ENCODE peak calls at places on chromosomes 13 and 19, in eight cellular contexts. A, T, Z, R, W, M, G and N are unnamed samples.

GRCh38 chr19:46849610-46850009 is 1.0 kb downstream of the AP2S1 start:
- DNase-seq in Z (no peak), T (no peak), W (peak; percentile 30), A (no peak), R (no peak), G (no peak), M (no peak), N (peak; percentile 16)

GRCh38 chr13:47610687-47611086 is 390.4 kb downstream of the SUCLA2 start:
- DNase-seq in G (no peak), T (no peak), Z (no peak), R (no peak), A (no peak), W (no peak), M (no peak), N (no peak)

GRCh38 chr13:82147526-82147925 is 1734.7 kb downstream of the SLITRK1 start:
- DNase-seq in T (no peak), W (no peak), Z (peak; percentile 64), A (no peak), M (no peak), R (no peak), G (no peak), N (no peak)

GRCh38 chr13:41565221-41565620 is 107.9 kb downstream of the RGCC start:
- DNase-seq in M (no peak), R (peak; percentile 79), A (peak; percentile 62), Z (peak; percentile 28), T (no peak), G (no peak), W (no peak), N (no peak)

GRCh38 chr19:48897181-48897580 is 1.4 kb downstream of the TULP2 start:
- DNase-seq in T (no peak), M (no peak), R (no peak), A (no peak), Z (no peak), W (no peak), G (no peak), N (no peak)

GRCh38 chr13:24267283-24267682 is 42.1 kb upstream of the C1QTNF9 start:
- DNase-seq in G (no peak), W (no peak), M (no peak), T (no peak), Z (no peak), A (no peak), R (no peak), N (no peak)

GRCh38 chr13:30584332-30584731 is 33.4 kb upstream of the USPL1 start:
- DNase-seq in W (no peak), Z (no peak), M (no peak), G (no peak), R (no peak), T (no peak), A (no peak), N (no peak)

GRCh38 chr19:47766670-47767069 is 11.8 kb upstream of the SELENOW start:
- DNase-seq in W (no peak), T (no peak), A (no peak), Z (no peak), G (no peak), R (no peak), M (no peak), N (no peak)

GRCh38 chr19:50361290-50362029 is 4.0 kb downstream of the NAPSA start:
- DNase-seq in M (no peak), T (no peak), G (peak; percentile 36), R (no peak), W (no peak), Z (no peak), A (no peak), N (no peak)

GRCh38 chr13:94550030-94550738 is 45.8 kb downstream of the TGDS start:
- DNase-seq in G (no peak), R (peak; percentile 7), A (no peak), T (no peak), W (no peak), M (no peak), Z (peak; percentile 67), N (no peak)

GRCh38 chr13:20360041-20360491 is 127.9 kb upstream of the GJB6 start:
- DNase-seq in G (no peak), W (no peak), R (peak; percentile 18), M (peak; percentile 51), T (no peak), A (peak; percentile 85), Z (peak; percentile 68), N (no peak)

DNA sequence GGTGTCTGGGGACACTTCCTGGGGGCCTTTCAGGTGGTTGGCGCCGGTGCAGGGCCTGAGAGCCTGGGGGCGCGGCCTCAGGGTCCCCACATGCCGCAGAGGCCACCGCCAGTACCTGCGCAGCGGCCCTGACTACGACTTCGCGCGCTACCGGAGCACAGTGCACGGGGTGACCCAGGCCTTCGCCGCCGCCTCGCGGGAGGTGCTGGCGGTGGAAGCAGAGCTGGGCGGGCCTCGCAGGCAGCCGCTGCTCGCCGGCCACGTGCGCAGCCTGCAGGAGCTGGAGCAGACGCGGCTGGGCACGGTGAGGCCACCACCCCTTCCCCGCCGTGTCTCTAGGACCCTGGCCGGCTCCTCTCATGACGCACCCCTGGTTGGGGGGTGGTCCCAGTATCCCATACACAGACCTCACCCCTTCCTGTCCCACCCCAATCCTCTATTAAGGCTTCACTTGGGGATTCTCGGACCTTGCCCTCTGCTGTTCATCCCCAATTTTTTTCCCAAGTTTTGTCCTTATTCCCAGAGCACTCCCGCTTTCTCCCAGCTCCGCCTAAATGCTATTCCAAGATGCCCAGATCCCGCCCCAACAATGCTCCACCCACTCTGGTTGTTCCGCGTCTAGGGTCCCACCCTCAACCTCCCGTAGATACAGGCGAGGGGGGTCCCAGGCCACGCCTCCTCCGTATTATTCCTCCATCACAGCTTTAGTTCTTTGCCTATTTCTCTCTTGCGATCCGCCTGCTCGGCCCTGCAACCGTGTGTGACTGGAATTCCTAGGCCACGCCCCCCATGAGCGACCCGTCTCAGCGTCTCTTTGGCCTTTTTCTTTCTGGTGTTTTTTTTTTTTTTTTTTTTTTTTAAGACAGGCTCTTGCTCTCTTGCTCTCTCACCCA is 1.0 kb downstream of the REX1BD start:
- DNase-seq in M (peak; percentile 72), T (no peak), W (peak; percentile 76), G (peak; percentile 82), R (no peak), Z (peak; percentile 78), A (no peak), N (peak; percentile 72)
- TF ChIP-seq CTCF in M (peak; percentile 8), T (peak; percentile 29), W (no peak), G (no peak), R (peak; percentile 12), Z (no peak), A (peak; percentile 2), N (peak; percentile 30)

DNA sequence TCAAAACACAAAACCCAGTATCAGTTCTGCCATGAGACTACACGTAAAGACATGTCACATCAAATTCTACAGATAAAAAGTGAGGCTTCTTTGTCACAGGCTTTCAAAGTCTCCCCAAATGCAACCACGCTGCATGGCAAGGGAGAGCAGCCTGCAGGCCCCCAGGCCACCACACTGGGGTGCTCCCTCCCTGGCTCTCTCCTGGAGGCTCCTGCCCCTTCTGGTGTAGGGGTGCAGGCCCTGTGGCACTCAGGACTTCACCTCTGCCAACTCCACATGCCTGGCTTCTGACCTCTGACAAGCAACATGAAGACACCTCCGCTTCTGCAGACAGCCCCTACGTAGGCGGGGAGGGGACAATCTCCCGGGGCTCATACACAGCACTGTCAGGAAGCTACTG is 14.3 kb downstream of the AKAP8 start:
- DNase-seq in Z (no peak), G (no peak), T (no peak), W (no peak), R (no peak), A (no peak), M (no peak), N (no peak)
- TF ChIP-seq CTCF in Z (no peak), G (no peak), T (no peak), W (no peak), R (no peak), A (peak; percentile 6), M (no peak), N (no peak)

DNA sequence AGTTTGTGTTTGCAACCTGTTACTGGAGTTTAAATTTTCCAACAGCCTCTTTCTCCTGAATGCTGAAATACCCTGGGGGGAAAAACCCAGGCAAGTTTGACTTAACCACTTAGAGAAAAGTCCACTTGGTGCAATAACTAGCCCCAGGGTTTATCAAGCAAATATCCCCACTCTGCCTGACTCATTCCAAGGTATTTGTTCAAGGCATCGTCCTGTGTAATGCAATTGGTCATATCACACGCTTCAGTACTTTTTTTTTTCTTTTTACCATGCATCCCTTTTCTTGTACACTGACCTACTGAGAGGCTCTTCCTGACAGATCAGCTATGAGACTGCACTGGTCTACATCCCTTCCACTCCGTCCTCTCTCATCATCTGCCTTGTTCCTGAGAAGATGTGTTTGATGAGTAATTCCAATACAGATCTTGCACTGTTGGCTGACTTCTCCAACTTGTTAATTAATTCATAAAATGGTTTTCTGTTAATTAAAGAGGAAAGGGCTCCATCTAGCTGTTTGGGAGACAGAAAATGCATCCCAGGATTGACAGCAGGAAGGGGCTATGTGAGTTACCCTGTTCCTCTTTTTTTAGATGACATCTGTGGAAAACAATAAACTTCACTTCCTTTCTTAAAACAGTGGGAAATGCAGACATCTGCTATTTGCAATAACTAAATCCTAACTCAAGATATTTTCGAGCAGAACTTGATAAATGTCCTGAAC is 212.6 kb upstream of the IRS2 start:
- DNase-seq in Z (peak; percentile 96), T (no peak), W (no peak), G (no peak), A (peak; percentile 79), R (peak; percentile 72), M (peak; percentile 97), N (no peak)
- TF ChIP-seq CTCF in Z (no peak), T (no peak), W (no peak), G (no peak), A (peak; percentile 15), R (no peak), M (peak; percentile 8), N (no peak)

DNA sequence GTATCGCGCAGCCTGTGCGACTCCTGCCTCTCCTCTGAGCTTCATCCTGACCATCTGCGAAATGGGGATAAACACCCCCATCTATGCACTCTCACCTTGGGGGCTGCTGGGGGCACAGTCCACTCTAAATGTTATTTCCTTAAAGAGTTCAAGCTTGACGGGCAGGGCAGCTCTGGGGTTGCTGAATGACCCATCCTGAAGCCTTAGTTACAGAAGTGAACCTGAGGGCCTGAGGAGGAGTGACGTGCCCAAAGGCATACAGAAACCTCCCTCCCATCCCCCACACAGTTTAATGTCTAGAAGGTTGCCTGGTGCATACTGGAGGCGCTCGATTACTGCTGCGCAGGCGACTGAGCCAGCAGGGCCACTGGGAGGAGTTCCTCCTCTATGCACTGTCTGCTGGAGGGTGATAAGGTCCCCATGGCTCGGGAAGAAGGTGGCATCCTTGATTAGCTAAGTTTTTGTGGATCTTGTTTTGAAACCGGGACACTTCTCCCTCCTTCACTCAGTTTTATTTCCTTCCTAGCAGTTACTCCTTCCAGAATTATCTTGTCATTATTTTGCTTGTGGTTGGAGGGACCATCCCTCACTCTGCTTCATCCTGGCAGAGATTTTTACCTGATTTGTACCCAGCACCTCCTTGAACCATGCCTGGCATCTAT is 572 bp upstream of the FKBP8 start:
- DNase-seq in R (no peak), Z (peak; percentile 83), A (no peak), M (peak; percentile 74), T (no peak), G (peak; percentile 41), W (peak; percentile 51), N (no peak)
- TF ChIP-seq CTCF in R (no peak), Z (no peak), A (no peak), M (no peak), T (no peak), G (no peak), W (no peak), N (no peak)

DNA sequence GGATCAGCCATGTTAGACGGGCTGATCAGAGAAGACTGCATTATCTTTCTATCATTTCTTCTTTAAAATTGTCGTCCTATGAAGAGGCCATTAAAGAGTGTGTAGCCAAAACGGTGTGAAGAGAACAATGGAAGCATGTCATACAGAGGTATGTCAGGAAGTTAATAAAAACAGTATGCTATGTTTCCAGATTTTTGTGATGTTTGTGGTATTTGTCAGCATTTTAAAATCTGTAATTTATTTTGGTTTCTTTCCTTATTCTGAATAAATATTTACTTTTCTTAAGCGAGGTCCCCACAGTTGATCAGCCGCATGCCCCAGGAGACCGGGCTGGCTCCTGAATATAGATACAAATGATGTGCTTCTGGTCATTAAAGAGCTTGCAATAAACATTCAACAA is 142.9 kb upstream of the SERP2 start:
- DNase-seq in R (no peak), Z (no peak), A (no peak), T (no peak), G (no peak), M (no peak), W (no peak), N (no peak)
- TF ChIP-seq CTCF in R (no peak), Z (no peak), A (no peak), T (no peak), G (no peak), M (no peak), W (no peak), N (no peak)